ENCODE peak calls at places on chromosomes 16 and 17, in four cellular contexts. L, W, P and E are unnamed samples.

GRCh38 chr17:48543854-48544355 is 1.0 kb downstream of the HOXB2 start:
- DNase-seq in L (no peak), W (no peak), P (no peak), E (no peak)

GRCh38 chr16:3824121-3824795 is 56.3 kb downstream of the CREBBP start:
- DNase-seq in L (no peak), W (no peak), P (no peak), E (no peak)

GRCh38 chr16:86919073-86919472 is 340.7 kb downstream of the FOXL1 start:
- DNase-seq in L (no peak), W (no peak), P (no peak), E (no peak)

GRCh38 chr17:4968166-4968915 is 724 bp upstream of the SPAG7 start:
- DNase-seq in L (peak), W (no peak), P (no peak), E (no peak)

GRCh38 chr16:58510776-58511628 is 4.3 kb upstream of the SETD6 start:
- DNase-seq in L (no peak), W (no peak), P (no peak), E (no peak)

GRCh38 chr17:1168537-1169234 is 11.1 kb downstream of the ABR start:
- DNase-seq in L (peak), W (no peak), P (no peak), E (no peak)

GRCh38 chr17:1764274-1764673 is 2.4 kb downstream of the SERPINF1 start:
- DNase-seq in L (no peak), W (no peak), P (no peak), E (no peak)

GRCh38 chr17:82772026-82772425 is 20.2 kb downstream of the TBCD start:
- DNase-seq in L (no peak), W (peak), P (peak), E (no peak)

GRCh38 chr17:28500712-28501379 is 5.3 kb upstream of the FOXN1 start:
- DNase-seq in L (peak), W (no peak), P (no peak), E (peak)

GRCh38 chr16:69522732-69523404 is 42.9 kb upstream of the NFAT5 start:
- DNase-seq in L (peak), W (peak), P (peak), E (no peak)

GRCh38 chr16:57685633-57686032 is 9.0 kb upstream of the DRC7 start:
- DNase-seq in L (no peak), W (no peak), P (no peak), E (no peak)

GRCh38 chr16:4496305-4496704 is 20.1 kb downstream of the HMOX2 start:
- DNase-seq in L (no peak), W (peak), P (no peak), E (no peak)

GRCh38 chr16:88650749-88651275 is at the start of gene CYBA:
- DNase-seq in L (peak), W (peak), P (peak), E (peak)

GRCh38 chr16:11175850-11176341 is 80.1 kb downstream of the SOCS1 start:
- DNase-seq in L (no peak), W (no peak), P (no peak), E (peak)

GRCh38 chr17:49787932-49788442 is 494 bp upstream of the KAT7 start:
- DNase-seq in L (peak), W (no peak), P (no peak), E (no peak)

GRCh38 chr17:50055426-50056216 is at the start of gene ITGA3:
- DNase-seq in L (peak), W (peak), P (no peak), E (no peak)

GRCh38 chr17:79529661-79530081 is 81.2 kb downstream of the RBFOX3 start:
- DNase-seq in L (no peak), W (no peak), P (no peak), E (no peak)

GRCh38 chr16:85105475-85105874 is 6.8 kb downstream of the CIBAR2 start:
- DNase-seq in L (no peak), W (no peak), P (no peak), E (no peak)

GRCh38 chr16:77298638-77299360 is 99.6 kb downstream of the SYCE1L start:
- DNase-seq in L (no peak), W (peak), P (no peak), E (no peak)

GRCh38 chr16:3756113-3756512 is 38.8 kb upstream of the TRAP1 start:
- DNase-seq in L (no peak), W (no peak), P (no peak), E (no peak)

GRCh38 chr17:71398706-71399620 is 721.9 kb upstream of the SOX9 start:
- DNase-seq in L (no peak), W (no peak), P (no peak), E (no peak)

GRCh38 chr17:42608692-42609181 is 437 bp downstream of the RETREG3 start:
- DNase-seq in L (no peak), W (no peak), P (no peak), E (no peak)

GRCh38 chr16:86436466-86437185 is 73.7 kb upstream of the FOXF1 start:
- DNase-seq in L (no peak), W (no peak), P (no peak), E (no peak)

GRCh38 chr17:44636562-44636961 is 19.7 kb upstream of the MEIOC start:
- DNase-seq in L (peak), W (peak), P (peak), E (no peak)

GRCh38 chr17:21119247-21119944 is 7.4 kb upstream of the DHRS7B start:
- DNase-seq in L (peak), W (peak), P (peak), E (no peak)

GRCh38 chr17:69654981-69655581 is 240.6 kb downstream of the MAP2K6 start:
- DNase-seq in L (no peak), W (peak), P (no peak), E (no peak)

GRCh38 chr17:73798111-73798748 is 154.0 kb upstream of the SDK2 start:
- DNase-seq in L (no peak), W (peak), P (peak), E (no peak)

GRCh38 chr17:64149196-64149595 is 19.3 kb upstream of the ERN1 start:
- DNase-seq in L (no peak), W (no peak), P (no peak), E (no peak)

GRCh38 chr17:64147110-64148016 is 17.4 kb upstream of the ERN1 start:
- DNase-seq in L (peak), W (peak), P (peak), E (no peak)

GRCh38 chr17:64146418-64147109 is 16.6 kb upstream of the ERN1 start:
- DNase-seq in L (peak), W (peak), P (peak), E (no peak)

GRCh38 chr17:64148699-64149098 is 18.8 kb upstream of the ERN1 start:
- DNase-seq in L (peak), W (peak), P (no peak), E (no peak)

DNA sequence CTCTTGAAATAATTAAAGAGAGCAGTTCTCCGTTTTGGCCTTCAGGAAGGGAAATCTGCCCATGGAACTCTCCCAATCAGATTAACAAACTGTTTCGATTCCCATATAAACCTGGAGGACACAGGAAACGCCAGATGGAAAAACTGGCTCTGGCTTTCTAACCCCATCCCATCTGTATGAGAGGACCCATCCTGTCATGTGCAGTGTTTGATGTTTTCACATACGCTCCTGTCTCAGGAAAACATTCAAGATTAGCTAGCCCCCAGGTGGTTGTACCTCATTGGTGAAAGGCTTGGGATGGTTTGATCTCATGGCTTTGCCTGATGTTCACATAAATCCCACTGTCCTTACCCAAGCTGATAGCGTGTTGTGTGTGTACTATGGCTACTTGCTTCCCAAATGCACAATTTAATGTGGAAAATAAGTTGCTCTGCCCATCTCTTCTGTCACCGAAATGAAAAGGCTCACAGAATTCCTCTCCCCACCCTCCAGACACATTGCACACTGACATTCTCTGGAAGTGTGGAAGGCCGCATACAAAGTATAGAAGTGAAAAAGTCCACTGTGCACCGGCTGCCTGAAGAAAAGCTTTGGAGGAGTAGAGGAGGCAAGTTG is 18.2 kb upstream of the ERN1 start:
- DNase-seq in L (peak), W (peak), P (peak), E (no peak)
- TF ChIP-seq PBX3 in L (no peak), W (peak), P (no peak), E (no peak)

GRCh38 chr17:15395091-15395490 is 53.7 kb upstream of the TEKT3 start:
- DNase-seq in L (no peak), W (no peak), P (no peak), E (no peak)
- TF ChIP-seq PBX3 in L (no peak), W (no peak), P (no peak), E (no peak)

DNA sequence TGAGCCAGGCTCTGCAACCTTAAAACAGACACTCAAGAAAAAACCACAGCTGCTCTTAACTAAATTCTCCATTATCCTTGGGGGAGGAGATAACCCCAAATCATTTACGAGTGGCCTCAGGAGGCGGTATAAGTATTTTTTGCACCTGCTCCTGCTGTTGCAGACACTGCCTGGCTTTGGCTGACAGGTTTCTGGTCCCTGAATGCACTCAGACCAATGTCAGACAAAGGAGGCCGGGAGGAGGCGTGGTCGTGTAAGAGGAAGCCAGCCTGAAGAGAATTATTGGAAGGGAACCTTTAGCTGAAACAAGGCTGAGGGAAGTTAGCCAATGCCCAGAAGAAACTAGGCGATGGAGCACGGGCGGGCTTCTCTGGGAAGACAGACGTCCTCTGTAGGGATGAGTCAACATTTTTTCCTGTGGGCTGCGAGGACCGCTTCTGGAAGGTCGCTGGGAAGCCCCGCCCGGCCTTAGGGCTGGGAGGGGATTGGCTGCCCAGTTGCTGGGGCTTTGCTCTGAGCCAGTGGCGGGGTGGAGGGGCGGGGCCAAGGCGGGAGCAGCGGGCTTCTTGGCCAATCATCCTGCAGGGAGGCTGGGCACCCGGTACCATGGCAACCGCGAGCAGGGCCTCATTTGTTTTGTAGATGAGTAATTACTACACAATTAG is 82.3 kb downstream of the CCDC182 start:
- DNase-seq in L (peak), W (peak), P (peak), E (no peak)
- TF ChIP-seq PBX3 in L (peak), W (no peak), P (no peak), E (no peak)

GRCh38 chr17:9002610-9003354 is 18.5 kb upstream of the NTN1 start:
- DNase-seq in L (peak), W (peak), P (no peak), E (no peak)
- TF ChIP-seq PBX3 in L (no peak), W (no peak), P (no peak), E (no peak)